ENCODE peak calls at places on chromosomes 5 and 9, in five cellular contexts. G is AG04450, P is substantia nigra, L is T follicular helper cell, S is fibroblast of the aortic adventitia. E is an unnamed sample.

GRCh38 chr9:71719585-71719984 is 48.7 kb downstream of the CEMIP2 start:
- DNase-seq in P (no peak), G (no peak), L (no peak), S (peak; percentile 72), E (no peak)

GRCh38 chr5:1522601-1523479 is 920 bp downstream of the LPCAT1 start:
- DNase-seq in G (no peak), L (no peak), S (no peak), P (no peak), E (no peak)

GRCh38 chr5:140674211-140674610 is 835 bp upstream of the DND1 start:
- DNase-seq in L (no peak), G (no peak), P (no peak), S (no peak), E (no peak)

GRCh38 chr9:19493174-19493811 is 84.5 kb downstream of the ACER2 start:
- DNase-seq in P (peak; percentile 80), G (peak; percentile 29), S (peak; percentile 91), L (peak; percentile 3), E (no peak)

GRCh38 chr9:78676623-78677022 is 379.7 kb downstream of the PSAT1 start:
- DNase-seq in G (no peak), S (peak; percentile 12), L (no peak), P (no peak), E (no peak)

GRCh38 chr5:16935271-16936149 is 578 bp downstream of the MYO10 start:
- DNase-seq in S (peak; percentile 47), P (no peak), G (no peak), L (no peak), E (no peak)

GRCh38 chr9:130728721-130729120 is 35.1 kb downstream of the EXOSC2 start:
- DNase-seq in L (no peak), P (no peak), G (no peak), S (peak; percentile 44), E (no peak)

GRCh38 chr9:6631207-6631512 is 14.4 kb downstream of the GLDC start:
- DNase-seq in L (no peak), G (no peak), S (no peak), P (no peak), E (no peak)

GRCh38 chr5:180604271-180604670 is 13.0 kb upstream of the SCGB3A1 start:
- DNase-seq in L (no peak), P (no peak), S (no peak), G (no peak), E (no peak)

GRCh38 chr9:121173501-121173900 is 28.2 kb downstream of the RAB14 start:
- DNase-seq in L (no peak), S (no peak), G (no peak), P (no peak), E (no peak)

GRCh38 chr5:41097642-41098041 is 26.5 kb upstream of the MROH2B start:
- DNase-seq in S (no peak), G (no peak), P (no peak), L (no peak), E (no peak)

GRCh38 chr5:88878976-88879375 is 4.0 kb downstream of the MEF2C start:
- DNase-seq in S (peak; percentile 51), L (no peak), P (no peak), G (no peak), E (no peak)

GRCh38 chr9:106772523-106773290 is 90.3 kb upstream of the ZNF462 start:
- DNase-seq in S (no peak), L (no peak), P (no peak), G (no peak), E (no peak)

GRCh38 chr9:132627594-132627993 is 42.2 kb downstream of the DDX31 start:
- DNase-seq in G (no peak), P (no peak), L (no peak), S (no peak), E (no peak)

GRCh38 chr9:94533155-94533554 is 21.7 kb upstream of the PCAT7 start:
- DNase-seq in L (no peak), S (no peak), P (no peak), G (no peak), E (no peak)

GRCh38 chr9:105114956-105115728 is 129.3 kb upstream of the SLC44A1 start:
- DNase-seq in L (no peak), S (no peak), G (no peak), P (no peak), E (no peak)

GRCh38 chr5:1175801-1176472 is 25.5 kb upstream of the SLC6A19 start:
- DNase-seq in L (no peak), S (no peak), G (no peak), P (no peak), E (no peak)

GRCh38 chr5:173495225-173495904 is 121.1 kb downstream of the BOD1 start:
- DNase-seq in L (no peak), S (peak; percentile 89), G (no peak), P (no peak), E (no peak)

GRCh38 chr9:26800322-26800721 is 92.3 kb downstream of the CAAP1 start:
- DNase-seq in G (no peak), S (no peak), L (no peak), P (no peak), E (no peak)